ENCODE peak calls at places on chromosomes 1 and 21, in seven cellular contexts. I is activated T-cell treated with anti-CD3 and anti-CD28 coated beads, Interleukin-2, amount 50 U/mL, for 24 hours; P is neural progenitor cell; E is T-helper 17 cell; O is PC-9; F is endothelial cell; W is stimulated activated CD8-positive, alpha-beta memory T cell treated with anti-CD3 and anti-CD28 coated beads, Interleukin-15, amount 100 ng/mL, for 24 hours. Q is an unnamed sample.

GRCh38 chr1:46525253-46525983 is 26.0 kb downstream of the KNCN start:
- DNase-seq in I (no peak), P (peak), E (no peak), O (no peak), F (no peak), W (no peak), Q (peak)

GRCh38 chr1:21579788-21580187 is 70.6 kb downstream of the ALPL start:
- DNase-seq in I (no peak), P (no peak), E (no peak), O (no peak), F (no peak), W (no peak), Q (no peak)

GRCh38 chr21:25385912-25386474 is 221.3 kb downstream of the MRPL39 start:
- DNase-seq in I (no peak), P (peak), E (no peak), O (peak), F (peak), W (no peak), Q (peak)

GRCh38 chr1:27727126-27727525 is 1.4 kb downstream of the FAM76A start:
- DNase-seq in I (no peak), P (no peak), E (no peak), O (no peak), F (no peak), W (no peak), Q (no peak)

GRCh38 chr1:29415156-29415830 is 179.0 kb downstream of the PTPRU start:
- DNase-seq in I (no peak), P (peak), E (no peak), O (no peak), F (no peak), W (no peak), Q (peak)

GRCh38 chr1:6359568-6360496 is 33.7 kb downstream of the ACOT7 start:
- DNase-seq in I (peak), P (peak), E (no peak), O (peak), F (peak), W (no peak), Q (peak)

GRCh38 chr1:151265446-151266236 is 11.1 kb downstream of the PSMD4 start:
- DNase-seq in I (no peak), P (no peak), E (no peak), O (no peak), F (no peak), W (no peak), Q (no peak)

GRCh38 chr1:177209357-177209756 is 38.6 kb downstream of the BRINP2 start:
- DNase-seq in I (no peak), P (peak), E (no peak), O (peak), F (no peak), W (no peak), Q (no peak)

GRCh38 chr1:237205400-237206064 is 163.5 kb downstream of the RYR2 start:
- DNase-seq in I (no peak), P (no peak), E (no peak), O (no peak), F (no peak), W (no peak), Q (peak)

GRCh38 chr1:19710825-19711611 is 46.3 kb downstream of the HTR6 start:
- DNase-seq in I (peak), P (no peak), E (no peak), O (no peak), F (no peak), W (no peak), Q (no peak)

GRCh38 chr1:230919201-230919600 is 50.9 kb upstream of the C1orf198 start:
- DNase-seq in I (no peak), P (no peak), E (no peak), O (no peak), F (no peak), W (no peak), Q (no peak)

GRCh38 chr1:94989911-94990463 is 63.1 kb upstream of the CNN3 start:
- DNase-seq in I (no peak), P (no peak), E (no peak), O (no peak), F (no peak), W (no peak), Q (no peak)

GRCh38 chr21:41767606-41768370 is 936 bp upstream of the RIPK4 start:
- DNase-seq in I (peak), P (peak), E (no peak), O (peak), F (peak), W (no peak), Q (peak)

GRCh38 chr1:31152181-31152768 is 86.8 kb upstream of the PUM1 start:
- DNase-seq in I (no peak), P (no peak), E (no peak), O (peak), F (no peak), W (no peak), Q (no peak)

GRCh38 chr1:145995964-145996432 is 381 bp downstream of the TXNIP start:
- DNase-seq in I (peak), P (peak), E (no peak), O (no peak), F (no peak), W (no peak), Q (no peak)

GRCh38 chr1:93433407-93433961 is 14.4 kb upstream of the FNBP1L start:
- DNase-seq in I (no peak), P (no peak), E (no peak), O (no peak), F (no peak), W (no peak), Q (no peak)

GRCh38 chr1:44111861-44112260 is 6.8 kb upstream of the KLF17 start:
- DNase-seq in I (no peak), P (no peak), E (no peak), O (no peak), F (no peak), W (no peak), Q (no peak)

GRCh38 chr1:108199231-108199657 is 899 bp downstream of the SLC25A24 start:
- DNase-seq in I (no peak), P (peak), E (no peak), O (peak), F (peak), W (no peak), Q (peak)

GRCh38 chr1:230827081-230827681 is 41.1 kb downstream of the C1orf198 start:
- DNase-seq in I (no peak), P (no peak), E (no peak), O (peak), F (no peak), W (no peak), Q (no peak)

GRCh38 chr1:165738794-165739193 is 29.9 kb downstream of the TMCO1 start:
- DNase-seq in I (no peak), P (no peak), E (no peak), O (no peak), F (no peak), W (no peak), Q (no peak)

GRCh38 chr1:112957133-112957812 is 1.3 kb upstream of the SLC16A1 start:
- DNase-seq in I (peak), P (peak), E (no peak), O (peak), F (no peak), W (peak), Q (peak)

GRCh38 chr1:230246551-230246950 is 179.5 kb downstream of the GALNT2 start:
- DNase-seq in I (no peak), P (no peak), E (no peak), O (no peak), F (no peak), W (no peak), Q (no peak)

GRCh38 chr1:202713110-202713509 is 2.9 kb upstream of the SYT2 start:
- DNase-seq in I (no peak), P (peak), E (no peak), O (peak), F (no peak), W (no peak), Q (peak)

GRCh38 chr1:25090707-25091422 is 141.4 kb downstream of the SYF2 start:
- DNase-seq in I (no peak), P (no peak), E (no peak), O (no peak), F (no peak), W (no peak), Q (no peak)

GRCh38 chr1:157021688-157022087 is 23.9 kb downstream of the ARHGEF11 start:
- DNase-seq in I (no peak), P (no peak), E (no peak), O (no peak), F (no peak), W (no peak), Q (no peak)